ENCODE peak calls at places on chromosomes 2 and 18, in six cellular contexts. One of them, this sample, is unnamed.

GRCh38 chr2:37928377-37928776 is 3.3 kb downstream of the RMDN2 start:
- DNase-seq in AG09309: no peak
- DNase-seq in A549: no peak
- DNase-seq in tibial artery: no peak
- DNase-seq in CD8-positive, alpha-beta T cell: no peak
- DNase-seq in mammary epithelial cell: no peak
- DNase-seq in this sample: no peak

GRCh38 chr2:117470311-117471095 is 344.0 kb upstream of the DDX18 start:
- DNase-seq in tibial artery: no peak
- DNase-seq in CD8-positive, alpha-beta T cell: peak
- DNase-seq in mammary epithelial cell: no peak
- DNase-seq in A549: peak
- DNase-seq in AG09309: no peak
- DNase-seq in this sample: peak

GRCh38 chr2:68971591-68972231 is 2.7 kb upstream of the GKN1 start:
- DNase-seq in mammary epithelial cell: peak
- DNase-seq in CD8-positive, alpha-beta T cell: no peak
- DNase-seq in tibial artery: no peak
- DNase-seq in A549: peak
- DNase-seq in AG09309: peak
- DNase-seq in this sample: peak

GRCh38 chr2:240873805-240874714 is 5.4 kb downstream of the AGXT start:
- DNase-seq in A549: no peak
- DNase-seq in tibial artery: no peak
- DNase-seq in AG09309: no peak
- DNase-seq in mammary epithelial cell: no peak
- DNase-seq in CD8-positive, alpha-beta T cell: no peak
- DNase-seq in this sample: no peak

GRCh38 chr18:54883816-54884604 is 55.7 kb downstream of the RAB27B start:
- DNase-seq in mammary epithelial cell: no peak
- DNase-seq in A549: no peak
- DNase-seq in tibial artery: no peak
- DNase-seq in AG09309: no peak
- DNase-seq in CD8-positive, alpha-beta T cell: no peak
- DNase-seq in this sample: no peak

GRCh38 chr2:1868683-1869141 is 124.4 kb upstream of the PXDN start:
- DNase-seq in CD8-positive, alpha-beta T cell: no peak
- DNase-seq in AG09309: no peak
- DNase-seq in A549: no peak
- DNase-seq in tibial artery: no peak
- DNase-seq in mammary epithelial cell: no peak
- DNase-seq in this sample: no peak

GRCh38 chr2:23066701-23067100 is 318.3 kb upstream of the KLHL29 start:
- DNase-seq in AG09309: no peak
- DNase-seq in A549: no peak
- DNase-seq in CD8-positive, alpha-beta T cell: no peak
- DNase-seq in tibial artery: no peak
- DNase-seq in mammary epithelial cell: no peak
- DNase-seq in this sample: no peak

GRCh38 chr2:11234309-11234708 is 79.0 kb downstream of the SLC66A3 start:
- DNase-seq in mammary epithelial cell: no peak
- DNase-seq in AG09309: no peak
- DNase-seq in tibial artery: no peak
- DNase-seq in A549: no peak
- DNase-seq in CD8-positive, alpha-beta T cell: no peak
- DNase-seq in this sample: peak

GRCh38 chr2:42537493-42537892 is 30.9 kb upstream of the MTA3 start:
- DNase-seq in tibial artery: no peak
- DNase-seq in AG09309: no peak
- DNase-seq in CD8-positive, alpha-beta T cell: no peak
- DNase-seq in mammary epithelial cell: no peak
- DNase-seq in A549: no peak
- DNase-seq in this sample: no peak

GRCh38 chr2:40975175-40975574 is 523.3 kb upstream of the SLC8A1 start:
- DNase-seq in mammary epithelial cell: no peak
- DNase-seq in A549: no peak
- DNase-seq in AG09309: no peak
- DNase-seq in tibial artery: no peak
- DNase-seq in CD8-positive, alpha-beta T cell: no peak
- DNase-seq in this sample: no peak

GRCh38 chr2:25251461-25252273 is 83.3 kb upstream of the POMC start:
- DNase-seq in mammary epithelial cell: peak
- DNase-seq in tibial artery: no peak
- DNase-seq in AG09309: no peak
- DNase-seq in CD8-positive, alpha-beta T cell: no peak
- DNase-seq in A549: peak
- DNase-seq in this sample: no peak

GRCh38 chr2:27096748-27097297 is 10.3 kb downstream of the KHK start:
- DNase-seq in tibial artery: no peak
- DNase-seq in mammary epithelial cell: no peak
- DNase-seq in AG09309: no peak
- DNase-seq in CD8-positive, alpha-beta T cell: no peak
- DNase-seq in A549: no peak
- DNase-seq in this sample: no peak

GRCh38 chr2:27097341-27097740 is 10.8 kb downstream of the KHK start:
- DNase-seq in AG09309: no peak
- DNase-seq in tibial artery: no peak
- DNase-seq in A549: no peak
- DNase-seq in mammary epithelial cell: no peak
- DNase-seq in CD8-positive, alpha-beta T cell: no peak
- DNase-seq in this sample: no peak

GRCh38 chr2:27095427-27095744 is 8.8 kb downstream of the KHK start:
- DNase-seq in tibial artery: no peak
- DNase-seq in A549: no peak
- DNase-seq in AG09309: no peak
- DNase-seq in CD8-positive, alpha-beta T cell: no peak
- DNase-seq in mammary epithelial cell: no peak
- DNase-seq in this sample: no peak

GRCh38 chr2:27094353-27094984 is 7.9 kb downstream of the KHK start:
- DNase-seq in tibial artery: no peak
- DNase-seq in CD8-positive, alpha-beta T cell: no peak
- DNase-seq in A549: no peak
- DNase-seq in mammary epithelial cell: no peak
- DNase-seq in AG09309: no peak
- DNase-seq in this sample: no peak

DNA sequence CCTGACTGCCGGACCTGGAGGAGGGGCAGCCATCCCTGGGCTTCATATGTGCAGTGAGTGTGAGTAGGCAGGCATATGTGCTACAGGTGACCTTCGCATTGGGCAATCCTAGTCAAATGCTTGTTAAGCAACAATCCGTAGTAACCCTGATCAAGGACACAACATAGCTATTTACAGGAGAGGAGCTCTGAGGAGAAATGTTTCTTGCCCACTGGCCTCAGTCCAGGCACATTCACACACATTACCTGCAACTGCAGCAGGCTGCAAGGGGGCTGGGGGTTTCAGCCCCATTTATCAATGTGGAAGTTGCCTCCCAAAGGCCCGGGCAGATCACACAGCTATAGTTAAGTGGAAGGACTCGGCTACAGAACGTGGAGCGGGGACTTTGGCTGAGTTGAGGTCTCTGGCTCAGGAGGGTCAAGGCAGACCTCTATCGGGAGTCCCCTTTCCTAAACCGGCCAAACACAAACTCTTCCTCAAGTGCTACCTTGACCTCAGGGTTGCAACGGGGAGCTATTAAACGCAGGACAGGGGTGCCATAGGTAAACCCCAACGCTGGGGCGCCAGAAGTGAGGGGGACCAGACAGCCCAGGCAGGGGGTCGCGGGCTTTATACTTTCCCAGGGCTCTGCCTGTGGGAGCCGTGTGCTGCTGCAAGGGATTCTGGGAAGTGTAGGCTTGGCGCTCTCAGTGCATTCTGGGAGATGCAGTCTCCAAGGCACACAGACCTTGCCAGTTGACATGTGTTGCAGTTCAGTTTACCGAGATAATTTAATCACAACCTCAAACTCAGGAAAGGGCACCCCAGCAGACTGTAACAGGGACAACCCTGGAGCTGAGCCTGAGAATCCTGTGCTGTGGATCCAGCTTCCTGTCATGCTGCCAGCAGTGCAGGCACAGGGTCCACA is 9.4 kb downstream of the KHK start:
- DNase-seq in A549: peak
- DNase-seq in CD8-positive, alpha-beta T cell: no peak
- DNase-seq in AG09309: no peak
- DNase-seq in mammary epithelial cell: peak
- DNase-seq in tibial artery: no peak
- DNase-seq in this sample: peak
- H3K4me3 ChIP-seq in A549: no peak
- H3K4me3 ChIP-seq in CD8-positive, alpha-beta T cell: peak
- H3K4me3 ChIP-seq in AG09309: no peak
- H3K4me3 ChIP-seq in mammary epithelial cell: no peak
- H3K4me3 ChIP-seq in tibial artery: peak
- H3K4me3 ChIP-seq in this sample: peak

GRCh38 chr2:134466141-134466540 is 212.3 kb downstream of the MGAT5 start:
- DNase-seq in CD8-positive, alpha-beta T cell: no peak
- DNase-seq in A549: peak
- DNase-seq in tibial artery: peak
- DNase-seq in AG09309: no peak
- DNase-seq in mammary epithelial cell: peak
- DNase-seq in this sample: peak
- TF ChIP-seq CTCF in CD8-positive, alpha-beta T cell: no peak
- TF ChIP-seq CTCF in A549: peak
- TF ChIP-seq CTCF in tibial artery: no peak
- TF ChIP-seq CTCF in AG09309: no peak
- TF ChIP-seq CTCF in mammary epithelial cell: peak
- TF ChIP-seq CTCF in this sample: no peak

GRCh38 chr2:207159002-207159401 is 6.7 kb downstream of the KLF7 start:
- DNase-seq in tibial artery: no peak
- DNase-seq in AG09309: no peak
- DNase-seq in A549: no peak
- DNase-seq in mammary epithelial cell: no peak
- DNase-seq in CD8-positive, alpha-beta T cell: no peak
- DNase-seq in this sample: no peak

GRCh38 chr2:207157162-207157481 is 8.6 kb downstream of the KLF7 start:
- DNase-seq in A549: no peak
- DNase-seq in mammary epithelial cell: no peak
- DNase-seq in CD8-positive, alpha-beta T cell: no peak
- DNase-seq in AG09309: no peak
- DNase-seq in tibial artery: no peak
- DNase-seq in this sample: no peak

GRCh38 chr2:207156045-207156444 is 9.7 kb downstream of the KLF7 start:
- DNase-seq in mammary epithelial cell: no peak
- DNase-seq in CD8-positive, alpha-beta T cell: no peak
- DNase-seq in tibial artery: no peak
- DNase-seq in A549: no peak
- DNase-seq in AG09309: no peak
- DNase-seq in this sample: no peak

GRCh38 chr2:207156451-207157161 is 9.1 kb downstream of the KLF7 start:
- DNase-seq in CD8-positive, alpha-beta T cell: no peak
- DNase-seq in A549: no peak
- DNase-seq in tibial artery: no peak
- DNase-seq in AG09309: no peak
- DNase-seq in mammary epithelial cell: no peak
- DNase-seq in this sample: no peak

GRCh38 chr2:207157727-207158126 is 8.0 kb downstream of the KLF7 start:
- DNase-seq in mammary epithelial cell: no peak
- DNase-seq in CD8-positive, alpha-beta T cell: no peak
- DNase-seq in tibial artery: no peak
- DNase-seq in A549: no peak
- DNase-seq in AG09309: no peak
- DNase-seq in this sample: no peak
- H3K4me3 ChIP-seq in mammary epithelial cell: no peak
- H3K4me3 ChIP-seq in CD8-positive, alpha-beta T cell: no peak
- H3K4me3 ChIP-seq in tibial artery: no peak
- H3K4me3 ChIP-seq in A549: no peak
- H3K4me3 ChIP-seq in AG09309: no peak
- H3K4me3 ChIP-seq in this sample: no peak

DNA sequence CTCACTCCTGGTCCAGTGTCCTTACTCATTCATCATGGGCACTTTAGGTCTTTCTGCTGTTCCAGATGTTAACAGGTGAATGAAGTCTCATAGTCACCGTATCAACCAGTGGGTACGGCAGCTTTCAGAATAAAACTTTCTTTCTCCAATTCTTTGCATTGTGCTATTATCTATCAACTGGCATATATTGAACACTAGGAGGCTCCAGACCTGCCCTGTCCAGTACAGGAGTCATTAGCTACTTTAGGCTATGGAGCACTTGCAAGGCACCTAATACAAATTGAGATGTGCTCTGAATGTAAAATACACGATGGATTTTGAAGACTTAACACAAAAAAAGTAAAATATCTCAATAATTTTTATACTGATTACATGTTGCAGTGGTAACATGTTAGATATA is 43.2 kb upstream of the NEB start:
- DNase-seq in tibial artery: no peak
- DNase-seq in mammary epithelial cell: no peak
- DNase-seq in CD8-positive, alpha-beta T cell: no peak
- DNase-seq in A549: peak
- DNase-seq in AG09309: no peak
- DNase-seq in this sample: no peak
- TF ChIP-seq CTCF in tibial artery: no peak
- TF ChIP-seq CTCF in mammary epithelial cell: peak
- TF ChIP-seq CTCF in CD8-positive, alpha-beta T cell: no peak
- TF ChIP-seq CTCF in A549: no peak
- TF ChIP-seq CTCF in AG09309: no peak
- TF ChIP-seq CTCF in this sample: peak

This sample was measured in fibroblast of mammary gland.